ENCODE peak calls at places on chromosomes 4 and X, in six cellular contexts. F is GM23248, I is T-cell, P is nucleus accumbens, D is aorta, J is fibroblast of the conjunctiva. W is an unnamed sample.

GRCh38 chr4:57191523-57192034 is 81.4 kb upstream of the IGFBP7 start:
- DNase-seq in F (no peak), I (no peak), P (no peak), D (no peak), J (no peak), W (no peak)

GRCh38 chrX:134658421-134658896 is at the start of gene PLAC1:
- DNase-seq in F (no peak), I (no peak), P (no peak), D (no peak), J (no peak), W (no peak)

GRCh38 chrX:150692296-150692695 is 900 bp upstream of the MTMR1 start:
- DNase-seq in F (no peak), I (no peak), P (no peak), D (no peak), J (no peak), W (no peak)

GRCh38 chr4:90951037-90951436 is 823.8 kb downstream of the CCSER1 start:
- DNase-seq in F (no peak), I (no peak), P (no peak), D (no peak), J (no peak), W (no peak)

GRCh38 chr4:77734928-77735327 is 84.2 kb downstream of the CNOT6L start:
- DNase-seq in F (peak), I (peak), P (no peak), D (no peak), J (no peak), W (peak)

GRCh38 chrX:24838624-24839023 is 144.9 kb downstream of the POLA1 start:
- DNase-seq in F (peak), I (no peak), P (no peak), D (no peak), J (no peak), W (peak)

GRCh38 chr4:108163352-108163751 is 5.4 kb downstream of the LEF1 start:
- DNase-seq in F (no peak), I (no peak), P (no peak), D (no peak), J (no peak), W (no peak)

GRCh38 chrX:71111141-71111843 is at the start of gene IL2RG:
- DNase-seq in F (no peak), I (peak), P (no peak), D (no peak), J (no peak), W (no peak)

GRCh38 chr4:10066704-10067651 is 45.7 kb upstream of the SLC2A9 start:
- DNase-seq in F (no peak), I (no peak), P (no peak), D (no peak), J (no peak), W (no peak)

GRCh38 chr4:3468154-3468553 is 5.0 kb downstream of the DOK7 start:
- DNase-seq in F (no peak), I (no peak), P (no peak), D (no peak), J (no peak), W (no peak)

GRCh38 chr4:88158038-88158359 is 440 bp downstream of the ABCG2 start:
- DNase-seq in F (no peak), I (no peak), P (no peak), D (no peak), J (no peak), W (no peak)

GRCh38 chrX:139936259-139936658 is 3.4 kb upstream of the ATP11C start:
- DNase-seq in F (no peak), I (no peak), P (no peak), D (no peak), J (no peak), W (no peak)

GRCh38 chrX:104392350-104392749 is 137.6 kb upstream of the ESX1 start:
- DNase-seq in F (no peak), I (no peak), P (no peak), D (no peak), J (no peak), W (no peak)

GRCh38 chr4:112593438-112594133 is 43.1 kb downstream of the ZGRF1 start:
- DNase-seq in F (no peak), I (no peak), P (no peak), D (no peak), J (no peak), W (no peak)

GRCh38 chr4:184282895-184283654 is 65.4 kb upstream of the ENPP6 start:
- DNase-seq in F (no peak), I (no peak), P (no peak), D (no peak), J (no peak), W (no peak)

GRCh38 chr4:114754616-114755015 is 156.0 kb downstream of the UGT8 start:
- DNase-seq in F (no peak), I (no peak), P (no peak), D (no peak), J (no peak), W (no peak)

GRCh38 chr4:5460106-5460801 is 248.1 kb downstream of the EVC2 start:
- DNase-seq in F (peak), I (no peak), P (no peak), D (no peak), J (peak), W (no peak)

GRCh38 chrX:7891928-7892327 is 35.3 kb downstream of the PNPLA4 start:
- DNase-seq in F (no peak), I (no peak), P (no peak), D (no peak), J (no peak), W (no peak)

GRCh38 chrX:125203737-125204578 is 115.7 kb upstream of the TEX13C start:
- DNase-seq in F (peak), I (no peak), P (no peak), D (peak), J (no peak), W (no peak)

GRCh38 chr4:8607603-8608481 is 15.3 kb downstream of the CPZ start:
- DNase-seq in F (peak), I (peak), P (no peak), D (no peak), J (no peak), W (no peak)

GRCh38 chrX:136162827-136163427 is 15.6 kb downstream of the FHL1 start:
- DNase-seq in F (peak), I (peak), P (no peak), D (peak), J (no peak), W (no peak)

GRCh38 chr4:140260227-140260626 is 106.2 kb upstream of the MAML3 start:
- DNase-seq in F (peak), I (no peak), P (no peak), D (no peak), J (peak), W (no peak)

GRCh38 chr4:27666943-27667342 is 806.3 kb downstream of the STIM2 start:
- DNase-seq in F (no peak), I (no peak), P (no peak), D (no peak), J (no peak), W (no peak)

GRCh38 chrX:40174594-40175415 is 77.0 kb upstream of the BCOR start:
- DNase-seq in F (peak), I (no peak), P (no peak), D (peak), J (no peak), W (no peak)

GRCh38 chrX:45801554-45801953 is 600.9 kb upstream of the DIPK2B start:
- DNase-seq in F (peak), I (no peak), P (no peak), D (no peak), J (no peak), W (no peak)

GRCh38 chr4:14180983-14181601 is 553.6 kb upstream of the BOD1L1 start:
- DNase-seq in F (no peak), I (no peak), P (no peak), D (no peak), J (no peak), W (no peak)

GRCh38 chr4:121778991-121779628 is 14.1 kb upstream of the SMIM43 start:
- DNase-seq in F (peak), I (no peak), P (no peak), D (no peak), J (no peak), W (no peak)

GRCh38 chr4:184939978-184940377 is 78.3 kb upstream of the HELT start:
- DNase-seq in F (no peak), I (no peak), P (no peak), D (no peak), J (no peak), W (no peak)

GRCh38 chr4:118988635-118988972 is 100.0 kb downstream of the SYNPO2 start:
- DNase-seq in F (no peak), I (no peak), P (no peak), D (no peak), J (no peak), W (no peak)

GRCh38 chr4:21768349-21769310 is 179.9 kb downstream of the KCNIP4 start:
- DNase-seq in F (peak), I (no peak), P (no peak), D (no peak), J (peak), W (no peak)

GRCh38 chr4:16686195-16686594 is 212.2 kb downstream of the LDB2 start:
- DNase-seq in F (peak), I (no peak), P (no peak), D (no peak), J (peak), W (peak)

GRCh38 chr4:41537267-41537890 is 578 bp upstream of the LIMCH1 start:
- DNase-seq in F (no peak), I (no peak), P (no peak), D (no peak), J (no peak), W (no peak)

GRCh38 chrX:43562372-43562771 is 93.7 kb upstream of the MAOA start:
- DNase-seq in F (no peak), I (no peak), P (no peak), D (no peak), J (no peak), W (no peak)

GRCh38 chr4:56424697-56425514 is 10.5 kb downstream of the PPAT start:
- DNase-seq in F (peak), I (peak), P (no peak), D (no peak), J (no peak), W (no peak)

GRCh38 chr4:1612278-1613098 is 71.6 kb downstream of the FAM53A start:
- DNase-seq in F (no peak), I (no peak), P (no peak), D (no peak), J (no peak), W (no peak)